ENCODE peak calls at places on chromosomes 13 and 19, in eight cellular contexts. X is NCI-H1048, Z is AG09309, R is RWPE1, I is ELF-1, L is aorta, A is mesendoderm, M is EH. U is an unnamed sample.
A peak's percentile ranks its signal among the peaks of the same experiment; 100 is the strongest.

GRCh38 chr13:99303863-99304521 is 3.2 kb downstream of the GPR183 start:
- DNase-seq in R (no peak), Z (no peak), A (no peak), I (no peak), M (no peak), L (no peak), X (no peak), U (no peak)

GRCh38 chr19:32387701-32388392 is 17.7 kb upstream of the DPY19L3 start:
- DNase-seq in L (peak; percentile 81), X (no peak), M (peak; percentile 60), I (no peak), R (no peak), A (no peak), Z (no peak), U (no peak)

GRCh38 chr19:13764821-13765394 is 586 bp downstream of the MRI1 start:
- DNase-seq in I (peak; percentile 20), L (peak; percentile 84), Z (no peak), R (no peak), A (no peak), X (no peak), M (peak; percentile 30), U (no peak)

GRCh38 chr13:102610296-102610895 is 13.6 kb downstream of the TPP2 start:
- DNase-seq in M (no peak), I (no peak), R (no peak), A (no peak), L (no peak), Z (no peak), X (no peak), U (no peak)

GRCh38 chr13:93169980-93170379 is 56.6 kb upstream of the GPC6 start:
- DNase-seq in A (peak; percentile 76), X (no peak), L (no peak), I (peak; percentile 18), M (peak; percentile 5), Z (peak; percentile 57), R (peak; percentile 38), U (no peak)

GRCh38 chr19:57830071-57830602 is at the start of gene ZNF587B:
- DNase-seq in Z (no peak), R (no peak), L (peak; percentile 80), X (no peak), I (peak; percentile 99), M (peak; percentile 55), A (peak; percentile 100), U (no peak)

GRCh38 chr13:110617326-110618072 is 2.2 kb downstream of the NAXD start:
- DNase-seq in X (no peak), L (no peak), A (no peak), I (no peak), M (peak; percentile 50), Z (no peak), R (no peak), U (no peak)

GRCh38 chr13:109815651-109816050 is 29.3 kb upstream of the IRS2 start:
- DNase-seq in M (no peak), A (no peak), Z (no peak), R (no peak), X (no peak), L (no peak), I (no peak), U (no peak)

GRCh38 chr19:2208975-2209374 is 27.2 kb downstream of the PLEKHJ1 start:
- DNase-seq in M (no peak), X (no peak), L (no peak), I (no peak), R (no peak), A (no peak), Z (no peak), U (no peak)

GRCh38 chr13:27279506-27279905 is 8.9 kb downstream of the RASL11A start:
- DNase-seq in Z (no peak), A (no peak), L (no peak), M (no peak), I (no peak), R (no peak), X (no peak), U (no peak)

GRCh38 chr13:46478641-46479040 is 74.3 kb upstream of the LRCH1 start:
- DNase-seq in R (no peak), M (peak; percentile 70), X (no peak), I (no peak), Z (no peak), L (no peak), A (no peak), U (no peak)

GRCh38 chr19:16381756-16382401 is 57.3 kb downstream of the KLF2 start:
- DNase-seq in X (no peak), L (peak; percentile 98), Z (peak; percentile 52), M (no peak), I (no peak), R (no peak), A (no peak), U (no peak)

GRCh38 chr19:18440421-18440877 is 2.5 kb upstream of the ISYNA1 start:
- DNase-seq in I (peak; percentile 77), M (no peak), Z (no peak), X (no peak), R (no peak), L (no peak), A (peak; percentile 54), U (no peak)

U was measured in SK-N-MC.